ENCODE peak calls at places on chromosomes 2 and 18, in ten cellular contexts. One of them, this sample, is unnamed.

GRCh38 chr2:177597759-177598158 is 205.2 kb downstream of the AGPS start:
- DNase-seq in vagina: no peak
- DNase-seq in GM12878: no peak
- DNase-seq in NB4: no peak
- DNase-seq in adrenal gland: no peak
- DNase-seq in HCT116: no peak
- DNase-seq in esophagus muscularis mucosa: no peak
- DNase-seq in stomach: no peak
- DNase-seq in H1: no peak
- DNase-seq in tibial nerve: no peak
- DNase-seq in this sample: no peak

GRCh38 chr2:63665806-63666205 is 77.0 kb downstream of the MDH1 start:
- DNase-seq in esophagus muscularis mucosa: no peak
- DNase-seq in GM12878: no peak
- DNase-seq in HCT116: no peak
- DNase-seq in H1: no peak
- DNase-seq in NB4: no peak
- DNase-seq in adrenal gland: no peak
- DNase-seq in tibial nerve: no peak
- DNase-seq in stomach: no peak
- DNase-seq in vagina: no peak
- DNase-seq in this sample: no peak

GRCh38 chr2:7094113-7094760 is 177.0 kb downstream of the RNF144A start:
- DNase-seq in HCT116: no peak
- DNase-seq in adrenal gland: no peak
- DNase-seq in GM12878: no peak
- DNase-seq in H1: no peak
- DNase-seq in tibial nerve: no peak
- DNase-seq in stomach: no peak
- DNase-seq in NB4: no peak
- DNase-seq in esophagus muscularis mucosa: peak
- DNase-seq in vagina: no peak
- DNase-seq in this sample: no peak

GRCh38 chr18:36635414-36636096 is 193.2 kb downstream of the TPGS2 start:
- DNase-seq in H1: no peak
- DNase-seq in GM12878: peak
- DNase-seq in tibial nerve: no peak
- DNase-seq in HCT116: no peak
- DNase-seq in esophagus muscularis mucosa: no peak
- DNase-seq in NB4: no peak
- DNase-seq in stomach: no peak
- DNase-seq in adrenal gland: no peak
- DNase-seq in vagina: no peak
- DNase-seq in this sample: no peak

GRCh38 chr2:240629419-240629967 is 4.2 kb downstream of the GPR35 start:
- DNase-seq in esophagus muscularis mucosa: no peak
- DNase-seq in stomach: no peak
- DNase-seq in vagina: no peak
- DNase-seq in H1: no peak
- DNase-seq in GM12878: no peak
- DNase-seq in HCT116: no peak
- DNase-seq in adrenal gland: no peak
- DNase-seq in NB4: no peak
- DNase-seq in tibial nerve: no peak
- DNase-seq in this sample: no peak

GRCh38 chr2:203209538-203209937 is 29.3 kb upstream of the CYP20A1 start:
- DNase-seq in tibial nerve: no peak
- DNase-seq in adrenal gland: no peak
- DNase-seq in GM12878: no peak
- DNase-seq in NB4: peak
- DNase-seq in HCT116: no peak
- DNase-seq in stomach: no peak
- DNase-seq in vagina: no peak
- DNase-seq in esophagus muscularis mucosa: no peak
- DNase-seq in H1: no peak
- DNase-seq in this sample: no peak

GRCh38 chr18:51666717-51667320 is 469.3 kb upstream of the MEX3C start:
- DNase-seq in tibial nerve: peak
- DNase-seq in HCT116: no peak
- DNase-seq in H1: no peak
- DNase-seq in NB4: no peak
- DNase-seq in stomach: peak
- DNase-seq in vagina: no peak
- DNase-seq in esophagus muscularis mucosa: no peak
- DNase-seq in adrenal gland: peak
- DNase-seq in GM12878: no peak
- DNase-seq in this sample: no peak

GRCh38 chr18:61541673-61542072 is 208.4 kb downstream of the CDH20 start:
- DNase-seq in stomach: no peak
- DNase-seq in H1: no peak
- DNase-seq in adrenal gland: no peak
- DNase-seq in esophagus muscularis mucosa: no peak
- DNase-seq in NB4: no peak
- DNase-seq in HCT116: no peak
- DNase-seq in GM12878: no peak
- DNase-seq in tibial nerve: no peak
- DNase-seq in vagina: no peak
- DNase-seq in this sample: peak

GRCh38 chr2:208359632-208359986 is 47.0 kb upstream of the PTH2R start:
- DNase-seq in tibial nerve: no peak
- DNase-seq in NB4: peak
- DNase-seq in adrenal gland: no peak
- DNase-seq in esophagus muscularis mucosa: no peak
- DNase-seq in vagina: no peak
- DNase-seq in H1: peak
- DNase-seq in GM12878: no peak
- DNase-seq in stomach: no peak
- DNase-seq in HCT116: no peak
- DNase-seq in this sample: no peak

GRCh38 chr18:11160303-11160702 is 10.9 kb upstream of the PIEZO2 start:
- DNase-seq in stomach: no peak
- DNase-seq in HCT116: no peak
- DNase-seq in tibial nerve: no peak
- DNase-seq in adrenal gland: no peak
- DNase-seq in vagina: no peak
- DNase-seq in esophagus muscularis mucosa: no peak
- DNase-seq in NB4: no peak
- DNase-seq in GM12878: no peak
- DNase-seq in H1: no peak
- DNase-seq in this sample: no peak

GRCh38 chr2:220143336-220143735 is 515.9 kb downstream of the SLC4A3 start:
- DNase-seq in GM12878: no peak
- DNase-seq in HCT116: peak
- DNase-seq in NB4: peak
- DNase-seq in esophagus muscularis mucosa: peak
- DNase-seq in H1: no peak
- DNase-seq in tibial nerve: no peak
- DNase-seq in stomach: no peak
- DNase-seq in adrenal gland: no peak
- DNase-seq in vagina: no peak
- DNase-seq in this sample: no peak

GRCh38 chr2:68716539-68716938 is 18.1 kb upstream of the ARHGAP25 start:
- DNase-seq in NB4: no peak
- DNase-seq in tibial nerve: no peak
- DNase-seq in GM12878: no peak
- DNase-seq in HCT116: no peak
- DNase-seq in vagina: no peak
- DNase-seq in adrenal gland: no peak
- DNase-seq in esophagus muscularis mucosa: no peak
- DNase-seq in stomach: no peak
- DNase-seq in H1: no peak
- DNase-seq in this sample: no peak

GRCh38 chr2:42810126-42810970 is 18.0 kb upstream of the HAAO start:
- DNase-seq in GM12878: peak
- DNase-seq in NB4: peak
- DNase-seq in vagina: peak
- DNase-seq in H1: peak
- DNase-seq in adrenal gland: peak
- DNase-seq in stomach: peak
- DNase-seq in esophagus muscularis mucosa: peak
- DNase-seq in tibial nerve: peak
- DNase-seq in HCT116: peak
- DNase-seq in this sample: peak
- TF ChIP-seq CTCF in GM12878: peak
- TF ChIP-seq CTCF in NB4: no peak
- TF ChIP-seq CTCF in vagina: no peak
- TF ChIP-seq CTCF in H1: no peak
- TF ChIP-seq CTCF in adrenal gland: no peak
- TF ChIP-seq CTCF in stomach: no peak
- TF ChIP-seq CTCF in esophagus muscularis mucosa: no peak
- TF ChIP-seq CTCF in tibial nerve: no peak
- TF ChIP-seq CTCF in HCT116: no peak
- TF ChIP-seq CTCF in this sample: no peak

GRCh38 chr2:110211938-110212858 is at the start of gene MTLN:
- DNase-seq in tibial nerve: peak
- DNase-seq in esophagus muscularis mucosa: no peak
- DNase-seq in GM12878: peak
- DNase-seq in vagina: no peak
- DNase-seq in HCT116: peak
- DNase-seq in NB4: peak
- DNase-seq in stomach: peak
- DNase-seq in adrenal gland: peak
- DNase-seq in H1: peak
- DNase-seq in this sample: peak
- TF ChIP-seq POLR2A in tibial nerve: peak
- TF ChIP-seq POLR2A in esophagus muscularis mucosa: peak
- TF ChIP-seq POLR2A in GM12878: peak
- TF ChIP-seq POLR2A in vagina: no peak
- TF ChIP-seq POLR2A in HCT116: peak
- TF ChIP-seq POLR2A in NB4: peak
- TF ChIP-seq POLR2A in stomach: no peak
- TF ChIP-seq POLR2A in adrenal gland: peak
- TF ChIP-seq POLR2A in H1: peak
- TF ChIP-seq POLR2A in this sample: peak

GRCh38 chr2:74428675-74429074 is 7.1 kb downstream of the WDR54 start:
- DNase-seq in NB4: no peak
- DNase-seq in tibial nerve: no peak
- DNase-seq in GM12878: no peak
- DNase-seq in vagina: no peak
- DNase-seq in esophagus muscularis mucosa: no peak
- DNase-seq in adrenal gland: no peak
- DNase-seq in stomach: no peak
- DNase-seq in H1: no peak
- DNase-seq in HCT116: no peak
- DNase-seq in this sample: no peak

GRCh38 chr2:74425523-74425922 is 4.0 kb downstream of the WDR54 start:
- DNase-seq in H1: no peak
- DNase-seq in esophagus muscularis mucosa: no peak
- DNase-seq in vagina: no peak
- DNase-seq in NB4: no peak
- DNase-seq in stomach: no peak
- DNase-seq in tibial nerve: no peak
- DNase-seq in adrenal gland: no peak
- DNase-seq in HCT116: no peak
- DNase-seq in GM12878: no peak
- DNase-seq in this sample: no peak

GRCh38 chr2:74429487-74430451 is 8.2 kb downstream of the WDR54 start:
- DNase-seq in esophagus muscularis mucosa: no peak
- DNase-seq in stomach: no peak
- DNase-seq in HCT116: no peak
- DNase-seq in adrenal gland: no peak
- DNase-seq in NB4: no peak
- DNase-seq in H1: no peak
- DNase-seq in tibial nerve: no peak
- DNase-seq in GM12878: no peak
- DNase-seq in vagina: no peak
- DNase-seq in this sample: no peak

GRCh38 chr2:74426181-74426758 is 4.7 kb downstream of the WDR54 start:
- DNase-seq in esophagus muscularis mucosa: no peak
- DNase-seq in vagina: no peak
- DNase-seq in GM12878: no peak
- DNase-seq in NB4: no peak
- DNase-seq in adrenal gland: no peak
- DNase-seq in HCT116: no peak
- DNase-seq in stomach: no peak
- DNase-seq in H1: no peak
- DNase-seq in tibial nerve: no peak
- DNase-seq in this sample: no peak

DNA sequence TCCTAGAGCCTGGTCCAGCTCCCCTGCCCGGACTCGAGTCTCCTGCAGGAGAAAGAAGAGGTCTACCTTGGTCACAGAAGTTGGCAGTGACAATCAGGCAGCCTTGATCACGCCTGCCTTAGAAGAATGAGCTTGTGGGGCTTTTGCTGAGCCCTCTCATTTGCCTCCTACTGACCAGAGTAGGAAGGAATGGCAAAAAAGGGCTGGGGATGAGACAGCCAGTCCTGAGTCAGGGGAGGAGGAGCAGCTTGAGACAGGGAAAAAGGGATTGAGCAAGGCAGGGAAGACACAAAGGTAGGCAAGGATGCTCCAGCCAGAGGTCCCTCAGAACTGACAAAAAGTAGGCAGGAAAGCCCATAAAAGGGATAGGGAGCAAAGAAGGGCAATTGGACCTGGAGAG is 6.0 kb downstream of the WDR54 start:
- DNase-seq in tibial nerve: no peak
- DNase-seq in NB4: no peak
- DNase-seq in vagina: no peak
- DNase-seq in HCT116: no peak
- DNase-seq in adrenal gland: no peak
- DNase-seq in GM12878: no peak
- DNase-seq in esophagus muscularis mucosa: no peak
- DNase-seq in stomach: no peak
- DNase-seq in H1: no peak
- DNase-seq in this sample: no peak
- TF ChIP-seq CTCF in tibial nerve: no peak
- TF ChIP-seq CTCF in NB4: no peak
- TF ChIP-seq CTCF in vagina: no peak
- TF ChIP-seq CTCF in HCT116: no peak
- TF ChIP-seq CTCF in adrenal gland: no peak
- TF ChIP-seq CTCF in GM12878: no peak
- TF ChIP-seq CTCF in esophagus muscularis mucosa: no peak
- TF ChIP-seq CTCF in stomach: no peak
- TF ChIP-seq CTCF in H1: no peak
- TF ChIP-seq CTCF in this sample: no peak

DNA sequence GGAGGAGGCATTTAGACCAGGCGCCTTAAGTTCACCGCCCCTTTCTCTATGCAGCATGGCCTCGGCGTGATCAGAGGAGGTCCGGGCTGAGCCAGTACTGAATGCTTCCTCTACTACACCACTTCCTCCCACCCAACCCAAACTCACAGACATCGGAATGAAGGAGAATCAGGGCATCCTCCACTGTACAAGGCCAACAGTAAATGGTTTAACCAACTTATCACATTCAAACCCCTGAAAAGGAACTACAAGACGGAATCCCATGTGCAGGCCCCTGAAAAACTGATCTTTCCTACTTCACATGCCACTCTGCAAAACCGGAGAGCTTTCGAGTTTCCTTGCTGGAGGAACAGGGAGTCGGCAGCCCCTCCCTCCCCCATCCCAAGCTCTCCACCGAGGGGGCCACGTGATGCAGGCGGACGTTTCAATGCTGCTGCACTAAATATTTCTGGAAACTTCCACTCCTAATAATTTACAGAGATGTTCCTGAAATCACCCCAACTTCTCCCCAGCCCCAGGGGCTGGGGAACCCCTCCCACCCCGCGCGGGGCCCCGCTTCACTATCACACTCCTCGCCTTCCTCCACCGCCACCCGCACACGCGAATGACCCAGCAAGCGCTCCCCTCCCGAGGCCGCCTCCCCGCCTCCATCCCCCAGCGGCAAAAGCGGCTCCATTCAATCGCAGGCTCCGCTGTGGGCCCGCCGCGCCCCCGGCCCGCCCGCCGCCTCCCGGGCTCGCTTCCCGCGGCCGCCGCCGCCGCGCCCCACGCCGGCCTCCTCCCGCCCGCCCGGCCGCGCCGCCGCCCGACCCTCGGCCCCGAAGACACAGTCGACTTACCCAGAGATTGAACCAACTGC is 1.2 kb downstream of the XPO1 start:
- DNase-seq in GM12878: peak
- DNase-seq in vagina: no peak
- DNase-seq in stomach: peak
- DNase-seq in HCT116: peak
- DNase-seq in NB4: peak
- DNase-seq in H1: peak
- DNase-seq in esophagus muscularis mucosa: peak
- DNase-seq in tibial nerve: peak
- DNase-seq in adrenal gland: peak
- DNase-seq in this sample: peak
- TF ChIP-seq POLR2A in GM12878: peak
- TF ChIP-seq POLR2A in vagina: peak
- TF ChIP-seq POLR2A in stomach: no peak
- TF ChIP-seq POLR2A in HCT116: peak
- TF ChIP-seq POLR2A in NB4: peak
- TF ChIP-seq POLR2A in H1: peak
- TF ChIP-seq POLR2A in esophagus muscularis mucosa: peak
- TF ChIP-seq POLR2A in tibial nerve: peak
- TF ChIP-seq POLR2A in adrenal gland: peak
- TF ChIP-seq POLR2A in this sample: peak